ENCODE peak calls at places on chromosomes 16 and 17, in seven cellular contexts. X, Y, G, S, M, J and B are unnamed samples. For H3K4me1 and H3K9me3, the result is how much of the 10 kb centered on the place peaks cover.

GRCh38 chr16:1918890-1919679 is 870 bp upstream of the HS3ST6 start:
- DNase-seq in J (no peak), G (no peak), M (no peak), X (no peak), Y (no peak), S (no peak), B (no peak)

GRCh38 chr17:34254146-34254545 is 939 bp upstream of the CCL2 start:
- DNase-seq in M (no peak), S (no peak), J (no peak), G (no peak), X (peak), Y (no peak), B (no peak)

GRCh38 chr17:39662551-39663339 is 2.4 kb upstream of the TCAP start:
- DNase-seq in J (no peak), M (no peak), Y (no peak), G (no peak), X (no peak), S (no peak), B (no peak)

GRCh38 chr17:50426814-50427787 is 1.1 kb downstream of the ACSF2 start:
- DNase-seq in M (no peak), S (no peak), G (no peak), Y (no peak), X (peak), J (no peak), B (no peak)

GRCh38 chr16:82936941-82937551 is 310.3 kb downstream of the CDH13 start:
- DNase-seq in S (no peak), Y (no peak), G (no peak), X (peak), M (no peak), J (no peak), B (no peak)

GRCh38 chr17:82915010-82915696 is 75.3 kb upstream of the ZNF750 start:
- DNase-seq in G (no peak), J (no peak), X (no peak), S (peak), Y (no peak), M (no peak), B (no peak)

GRCh38 chr17:60047046-60047445 is 31.7 kb downstream of the HEATR6 start:
- DNase-seq in X (no peak), Y (no peak), G (no peak), S (no peak), M (no peak), J (no peak), B (no peak)

GRCh38 chr17:73770115-73770848 is 126.0 kb upstream of the SDK2 start:
- DNase-seq in X (peak), M (no peak), J (no peak), S (peak), Y (peak), G (peak), B (peak)

GRCh38 chr17:66720567-66720966 is 114.3 kb upstream of the CACNG5 start:
- DNase-seq in J (no peak), M (no peak), G (no peak), Y (no peak), X (no peak), S (no peak), B (peak)

GRCh38 chr16:56066617-56067016 is 124.7 kb upstream of the GNAO1 start:
- DNase-seq in Y (no peak), S (no peak), M (no peak), G (no peak), X (no peak), J (no peak), B (no peak)

GRCh38 chr17:48052956-48053757 is 5.0 kb downstream of the NFE2L1 start:
- DNase-seq in J (no peak), G (peak), S (peak), M (no peak), X (peak), Y (peak), B (peak)

GRCh38 chr16:81265658-81266451 is 27.4 kb downstream of the BCO1 start:
- DNase-seq in X (peak), S (peak), J (no peak), M (no peak), Y (peak), G (peak), B (no peak)

GRCh38 chr17:10144976-10145375 is 53.4 kb downstream of the GAS7 start:
- DNase-seq in X (no peak), G (no peak), M (no peak), J (no peak), S (no peak), Y (no peak), B (no peak)

GRCh38 chr16:69321080-69321479 is 9.3 kb downstream of the PDF start:
- DNase-seq in J (no peak), S (no peak), Y (no peak), G (peak), M (no peak), X (no peak), B (no peak)

GRCh38 chr17:34756670-34757021 is 177.3 kb downstream of the TMEM132E start:
- DNase-seq in M (no peak), S (peak), X (no peak), G (no peak), J (no peak), Y (no peak), B (peak)

GRCh38 chr17:2798188-2798587 is 1.9 kb downstream of the RAP1GAP2 start:
- DNase-seq in X (no peak), G (no peak), M (no peak), S (no peak), J (no peak), Y (no peak), B (no peak)

GRCh38 chr16:9151597-9151996 is 60.2 kb downstream of the HAPSTR1 start:
- DNase-seq in X (peak), M (no peak), J (no peak), Y (no peak), S (no peak), G (no peak), B (no peak)

GRCh38 chr16:89170346-89171215 is 967 bp upstream of the CDH15 start:
- DNase-seq in S (no peak), G (no peak), M (no peak), J (no peak), X (no peak), Y (no peak), B (no peak)

GRCh38 chr17:61686114-61686513 is 95.1 kb upstream of the NACA2 start:
- DNase-seq in X (no peak), J (no peak), Y (no peak), S (no peak), M (no peak), G (no peak), B (no peak)

GRCh38 chr17:72365857-72366415 is 245.1 kb downstream of the SOX9 start:
- DNase-seq in J (no peak), M (no peak), Y (no peak), G (no peak), S (no peak), X (peak), B (no peak)

GRCh38 chr17:72985882-72986720 is 106.4 kb downstream of the SLC39A11 start:
- DNase-seq in G (peak), M (peak), X (peak), S (peak), J (peak), Y (peak), B (peak)

GRCh38 chr17:44105483-44105882 is 18.0 kb downstream of the HDAC5 start:
- DNase-seq in Y (no peak), X (no peak), G (no peak), J (no peak), M (no peak), S (no peak), B (no peak)

GRCh38 chr17:68564415-68565111 is 36.6 kb downstream of the FAM20A start:
- DNase-seq in S (no peak), Y (no peak), G (no peak), J (no peak), X (no peak), M (no peak), B (no peak)

GRCh38 chr16:85228970-85229430 is 116.7 kb upstream of the CIBAR2 start:
- DNase-seq in J (no peak), X (no peak), G (no peak), M (no peak), S (no peak), Y (no peak), B (no peak)

GRCh38 chr17:44372036-44372435 is 8.4 kb upstream of the FAM171A2 start:
- DNase-seq in S (no peak), G (no peak), J (no peak), M (no peak), Y (no peak), X (no peak), B (no peak)

GRCh38 chr16:21663889-21664647 is at the start of gene OTOA:
- DNase-seq in M (peak), G (no peak), X (no peak), J (no peak), S (no peak), Y (no peak), B (no peak)

DNA sequence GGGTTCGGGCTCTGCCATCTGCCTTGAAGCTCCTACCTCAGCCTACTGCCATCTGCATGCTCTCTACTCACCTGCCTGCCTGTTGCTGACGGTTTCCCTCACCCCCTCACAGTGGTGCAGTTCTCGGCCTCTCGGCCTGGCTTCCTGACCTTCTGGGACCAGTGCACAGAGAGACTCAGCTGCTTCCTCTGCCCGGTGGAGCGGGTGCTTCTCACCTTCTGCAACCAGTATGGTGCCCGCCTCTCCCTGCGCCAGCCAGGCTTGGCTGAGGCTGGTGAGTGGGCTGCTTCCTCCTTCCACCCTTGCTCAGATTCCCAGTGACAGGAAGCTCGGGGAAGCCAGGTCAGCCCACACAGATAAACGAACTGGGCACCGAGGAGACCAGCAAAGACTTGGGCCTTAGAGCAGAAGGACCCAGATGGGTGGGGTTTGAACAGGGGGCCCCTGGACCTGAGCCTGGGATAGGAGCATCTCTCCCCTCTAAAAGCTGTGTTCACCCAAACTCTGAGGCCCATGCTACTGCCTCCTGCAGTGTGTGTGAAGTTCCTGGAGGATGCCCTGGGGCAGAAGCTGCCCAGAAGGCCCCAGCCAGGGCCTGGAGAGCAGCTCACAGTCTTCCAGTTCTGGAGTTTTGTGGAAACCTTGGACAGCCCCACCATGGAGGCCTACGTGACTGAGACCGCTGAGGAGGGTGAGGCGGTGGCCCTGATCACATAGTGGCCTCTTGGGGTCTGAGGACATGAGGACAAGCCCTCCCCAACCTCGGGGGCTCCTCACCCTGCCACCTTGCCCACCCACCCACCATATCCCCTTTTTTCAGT is 16.4 kb downstream of the RIPOR1 start:
- DNase-seq in S (no peak), M (no peak), G (no peak), X (no peak), Y (no peak), J (no peak), B (no peak)
- H3K4me1 ChIP-seq in S (half or more), M (under half), G (under half), X (under half), Y (half or more), J (under half), B (under half)

DNA sequence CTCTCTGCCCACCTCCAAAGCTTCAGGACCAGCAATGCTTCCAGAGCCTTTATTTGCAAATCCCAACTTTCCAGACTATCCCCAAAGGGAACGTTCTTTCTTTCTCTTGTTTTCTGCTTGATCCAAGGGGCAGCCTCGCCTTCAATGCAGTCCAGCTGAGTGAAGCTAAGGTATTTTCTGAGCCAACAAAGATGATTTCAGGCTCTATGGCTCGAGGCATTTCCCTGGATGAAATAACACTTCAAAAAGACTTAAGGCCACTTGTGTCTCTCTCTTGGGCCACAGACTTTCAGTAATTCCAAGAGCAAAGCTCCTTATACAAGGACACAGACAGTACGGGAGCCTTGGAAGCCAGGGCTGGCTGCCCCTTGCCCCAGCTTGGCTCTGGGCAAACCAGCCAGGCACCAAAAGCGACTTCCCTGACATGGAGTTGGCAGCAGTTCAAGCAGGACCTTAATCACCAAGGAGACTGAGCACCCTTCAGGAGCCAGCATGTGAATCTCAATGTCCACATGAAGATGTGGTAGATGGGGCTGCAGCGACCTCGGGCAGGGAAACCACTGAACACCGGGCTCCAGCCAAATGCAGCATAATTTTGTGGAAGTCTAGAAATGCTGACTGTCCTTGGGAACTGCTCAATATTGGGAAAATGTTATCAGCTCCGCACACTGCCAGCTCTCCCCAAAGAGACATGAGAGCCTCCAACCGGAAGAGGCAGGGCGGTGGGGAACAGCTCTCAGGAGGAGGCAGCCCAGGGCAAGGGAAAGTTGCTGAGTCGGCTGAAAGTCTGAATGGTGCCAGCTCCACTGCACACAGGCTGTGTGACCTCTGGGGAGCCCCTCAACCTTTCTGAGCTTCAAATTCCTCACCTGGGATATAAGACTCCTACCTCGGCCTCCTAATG is 39.0 kb downstream of the TK2 start:
- DNase-seq in X (no peak), S (no peak), G (no peak), Y (no peak), J (no peak), M (no peak), B (no peak)
- H3K27ac ChIP-seq in X (peak), S (peak), G (peak), Y (peak), J (no peak), M (no peak), B (peak)

GRCh38 chr16:71453051-71453450 is 9.0 kb downstream of the ZNF23 start:
- DNase-seq in S (no peak), Y (no peak), X (peak), J (no peak), G (no peak), M (no peak), B (no peak)
- H3K9me3 ChIP-seq in S (under half), Y (half or more), X (half or more), J (under half), G (under half), M (under half), B (under half)

GRCh38 chr17:32516940-32517711 is 30.3 kb downstream of the CDK5R1 start:
- DNase-seq in S (no peak), X (no peak), M (no peak), Y (no peak), J (no peak), G (no peak), B (no peak)

GRCh38 chr17:32518856-32519768 is 32.3 kb downstream of the CDK5R1 start:
- DNase-seq in X (no peak), M (peak), G (peak), S (peak), J (peak), Y (no peak), B (no peak)

GRCh38 chr17:32520737-32521399 is 34.1 kb downstream of the CDK5R1 start:
- DNase-seq in X (no peak), M (no peak), G (no peak), J (no peak), Y (no peak), S (no peak), B (no peak)

GRCh38 chr17:32517982-32518381 is 31.2 kb downstream of the CDK5R1 start:
- DNase-seq in J (no peak), Y (no peak), S (no peak), G (no peak), M (no peak), X (no peak), B (no peak)

DNA sequence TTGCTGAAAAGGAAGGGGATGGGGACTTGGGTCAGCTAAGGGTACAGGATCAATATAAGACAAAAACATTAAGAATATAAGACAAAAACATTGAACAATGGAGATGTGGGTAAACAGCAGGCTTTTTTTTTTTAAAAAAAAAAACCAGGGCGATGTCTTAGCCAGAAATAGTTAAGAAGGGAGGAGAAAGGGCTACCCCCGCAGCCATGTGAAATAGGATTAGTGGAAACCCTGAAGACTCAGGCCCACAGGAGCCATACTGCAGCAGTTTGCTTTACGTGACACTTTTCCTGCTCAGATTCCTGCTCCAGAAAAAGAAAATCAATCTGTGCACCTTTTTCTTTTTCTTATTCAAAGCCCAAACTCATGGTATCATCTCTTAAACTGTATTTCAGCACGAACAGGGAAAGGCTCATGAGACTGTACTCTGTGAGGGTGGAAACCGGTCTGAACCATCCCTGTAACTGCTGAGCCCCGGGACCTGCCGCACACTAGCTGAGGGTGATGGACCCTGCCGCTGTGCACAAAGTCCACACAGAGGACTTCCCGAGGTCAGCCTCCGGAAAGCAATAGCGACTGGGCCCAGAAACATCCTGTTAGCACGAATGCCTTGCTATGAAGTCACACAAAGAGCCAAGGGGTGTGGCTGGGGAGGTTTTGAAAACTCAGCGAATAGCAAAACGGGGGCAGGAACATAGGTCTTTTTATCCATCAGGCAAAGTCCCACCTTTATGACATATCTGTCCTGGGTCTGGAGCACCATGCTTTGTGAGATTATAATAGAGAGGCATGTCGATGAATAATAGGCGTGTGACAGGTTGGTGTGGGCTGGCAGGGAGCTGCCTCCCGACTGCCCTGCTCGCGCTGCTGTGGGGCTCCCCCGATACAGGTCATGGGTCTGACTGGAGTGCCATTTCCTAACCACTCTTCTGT is 33.2 kb downstream of the CDK5R1 start:
- DNase-seq in M (no peak), Y (no peak), J (no peak), X (no peak), G (no peak), S (no peak), B (no peak)
- H3K4me1 ChIP-seq in M (half or more), Y (under half), J (half or more), X (under half), G (under half), S (under half), B (under half)

DNA sequence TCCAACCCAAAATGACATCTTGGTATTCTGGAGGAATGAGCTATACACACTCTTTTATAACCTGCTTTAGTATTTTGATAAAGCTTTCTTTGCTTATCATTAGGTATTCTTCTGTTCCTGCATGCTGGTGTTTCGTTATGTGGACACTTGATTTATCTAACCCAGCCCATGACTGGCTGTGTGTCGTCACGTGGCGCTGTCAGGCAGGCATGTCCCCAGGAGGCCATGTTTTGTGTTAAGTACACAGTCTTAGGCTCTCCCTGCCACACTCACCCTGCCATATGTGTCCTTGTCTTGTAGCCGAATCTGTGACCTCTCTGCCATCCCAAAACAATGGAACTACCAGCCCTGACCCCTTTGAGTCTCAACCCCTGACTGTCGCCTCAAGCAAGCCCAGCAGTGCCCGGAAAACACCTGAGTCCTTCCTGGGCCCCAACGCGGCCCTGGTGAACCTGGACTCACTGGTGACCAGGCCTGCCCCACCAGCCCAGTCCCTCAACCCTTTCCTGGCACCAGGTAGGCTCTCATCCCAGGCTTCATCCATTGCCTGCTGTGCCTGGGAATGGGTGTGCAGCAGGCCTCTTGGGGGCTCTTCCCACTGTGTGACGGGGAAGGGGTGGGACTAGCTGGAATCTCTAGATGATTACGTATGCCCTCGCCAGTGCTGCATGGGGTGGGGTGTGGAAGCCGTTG is 30.8 kb downstream of the B9D1 start:
- DNase-seq in Y (no peak), X (peak), G (no peak), S (no peak), J (no peak), M (no peak), B (peak)
- H3K27ac ChIP-seq in Y (no peak), X (peak), G (peak), S (no peak), J (no peak), M (no peak), B (no peak)

DNA sequence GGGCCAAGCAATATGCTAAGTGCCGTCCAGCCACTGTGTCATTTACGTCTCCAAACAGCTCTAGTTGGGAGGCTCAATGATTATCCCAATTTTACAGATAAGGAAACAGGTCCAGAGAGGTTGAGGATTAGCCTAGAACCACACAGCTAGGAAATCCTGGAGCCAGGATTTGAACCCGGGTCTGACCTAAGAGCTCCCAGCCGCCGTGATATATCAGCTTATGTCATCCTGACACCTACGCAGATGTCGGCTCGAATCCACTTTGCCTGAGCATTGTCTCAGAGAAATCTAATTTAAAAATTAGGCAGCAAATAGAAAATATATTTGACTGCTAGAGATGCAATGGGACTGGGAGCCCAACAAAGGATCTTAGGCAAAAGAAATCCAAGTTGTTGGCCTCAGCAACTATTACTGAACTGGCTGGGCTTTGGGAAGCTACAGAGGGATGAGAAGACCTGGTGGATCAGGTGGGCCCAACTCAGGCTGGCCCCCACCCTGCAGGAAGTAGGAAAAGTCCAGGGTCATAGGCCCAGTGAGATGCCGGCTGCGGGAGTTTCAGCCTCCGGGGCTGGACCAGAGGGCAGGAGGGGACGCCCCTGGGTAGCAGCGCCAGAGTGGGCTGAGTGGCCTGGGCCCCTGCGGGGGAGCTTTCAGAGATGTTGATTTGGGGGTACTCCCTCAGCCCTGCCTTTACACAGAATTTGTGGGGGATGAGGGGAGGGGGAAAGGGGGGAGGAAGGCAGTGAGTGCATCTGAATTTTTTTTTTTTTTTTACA is 35.1 kb upstream of the IL21R start:
- DNase-seq in X (no peak), J (no peak), Y (no peak), M (no peak), S (no peak), G (no peak), B (no peak)
- H3K9me3 ChIP-seq in X (under half), J (under half), Y (under half), M (under half), S (under half), G (under half), B (under half)